ENCODE peak calls at places on chromosomes 4 and X, in eight cellular contexts. X, T, N, V, S, F, U and Y are unnamed samples. For H3K4me1, the result is how much of the 10 kb centered on the place peaks cover.

GRCh38 chr4:66433706-66434105 is 763.4 kb upstream of the EPHA5 start:
- DNase-seq in X (no peak), T (no peak), N (no peak), V (no peak), S (no peak), F (no peak), U (no peak), Y (no peak)

GRCh38 chr4:146153964-146154536 is 21.5 kb upstream of the LSM6 start:
- DNase-seq in X (no peak), T (no peak), N (no peak), V (no peak), S (no peak), F (no peak), U (no peak), Y (no peak)

GRCh38 chrX:18428006-18428405 is 2.6 kb downstream of the CDKL5 start:
- DNase-seq in X (no peak), T (peak), N (no peak), V (no peak), S (no peak), F (no peak), U (no peak), Y (no peak)

GRCh38 chr4:169243808-169244207 is 26.9 kb downstream of the SH3RF1 start:
- DNase-seq in X (no peak), T (peak), N (no peak), V (no peak), S (no peak), F (no peak), U (no peak), Y (no peak)

GRCh38 chr4:180164799-180165198 is 2078.4 kb upstream of the TENM3 start:
- DNase-seq in X (no peak), T (peak), N (no peak), V (no peak), S (no peak), F (no peak), U (no peak), Y (no peak)

GRCh38 chrX:67544281-67544680 is 460 bp downstream of the AR start:
- DNase-seq in X (peak), T (no peak), N (no peak), V (peak), S (no peak), F (no peak), U (no peak), Y (no peak)

GRCh38 chr4:128338634-128339355 is 51.2 kb upstream of the PGRMC2 start:
- DNase-seq in X (no peak), T (no peak), N (no peak), V (no peak), S (no peak), F (no peak), U (no peak), Y (no peak)

GRCh38 chrX:120456973-120457372 is 12.1 kb downstream of the LAMP2 start:
- DNase-seq in X (no peak), T (no peak), N (no peak), V (no peak), S (no peak), F (no peak), U (no peak), Y (no peak)

GRCh38 chrX:24542756-24543155 is 77.7 kb downstream of the PDK3 start:
- DNase-seq in X (no peak), T (no peak), N (no peak), V (no peak), S (no peak), F (no peak), U (no peak), Y (no peak)

GRCh38 chrX:131895002-131895401 is 128.1 kb upstream of the STK26 start:
- DNase-seq in X (no peak), T (no peak), N (no peak), V (no peak), S (no peak), F (no peak), U (no peak), Y (no peak)

GRCh38 chr4:3527101-3527913 is 4.9 kb downstream of the LRPAP1 start:
- DNase-seq in X (no peak), T (no peak), N (no peak), V (peak), S (no peak), F (no peak), U (peak), Y (no peak)
- TF ChIP-seq EP300 in X (no peak), T (no peak), N (no peak), V (no peak), S (no peak), F (no peak), U (no peak), Y (no peak)

DNA sequence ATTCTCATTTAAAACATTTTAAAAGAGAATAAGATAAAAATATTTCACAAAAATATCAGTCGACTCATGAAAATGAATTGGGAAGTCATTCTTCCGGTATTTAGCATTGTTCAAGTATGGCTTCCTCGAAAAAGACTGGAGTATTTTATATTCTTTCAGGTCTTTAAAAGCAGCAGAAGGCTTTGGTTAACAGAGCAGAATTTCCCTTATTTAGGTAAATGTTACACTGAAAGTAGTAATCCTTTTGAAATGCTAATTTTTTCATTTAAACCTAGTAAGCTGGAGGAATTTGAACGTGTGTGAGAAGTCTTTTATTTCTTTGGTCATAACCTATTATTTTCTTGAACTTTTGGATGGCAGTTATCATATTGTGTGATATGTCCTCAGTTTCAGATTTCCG is 11.2 kb downstream of the TENM3 start:
- DNase-seq in X (no peak), T (no peak), N (no peak), V (no peak), S (no peak), F (no peak), U (no peak), Y (no peak)
- H3K4me1 ChIP-seq in X (under half), T (under half), N (under half), V (under half), S (under half), F (under half), U (under half), Y (under half)

GRCh38 chrX:50704360-50704759 is 109.6 kb downstream of the SHROOM4 start:
- DNase-seq in X (no peak), T (no peak), N (no peak), V (no peak), S (no peak), F (no peak), U (no peak), Y (no peak)
- TF ChIP-seq EP300 in X (no peak), T (no peak), N (no peak), V (no peak), S (no peak), F (no peak), U (no peak), Y (no peak)

DNA sequence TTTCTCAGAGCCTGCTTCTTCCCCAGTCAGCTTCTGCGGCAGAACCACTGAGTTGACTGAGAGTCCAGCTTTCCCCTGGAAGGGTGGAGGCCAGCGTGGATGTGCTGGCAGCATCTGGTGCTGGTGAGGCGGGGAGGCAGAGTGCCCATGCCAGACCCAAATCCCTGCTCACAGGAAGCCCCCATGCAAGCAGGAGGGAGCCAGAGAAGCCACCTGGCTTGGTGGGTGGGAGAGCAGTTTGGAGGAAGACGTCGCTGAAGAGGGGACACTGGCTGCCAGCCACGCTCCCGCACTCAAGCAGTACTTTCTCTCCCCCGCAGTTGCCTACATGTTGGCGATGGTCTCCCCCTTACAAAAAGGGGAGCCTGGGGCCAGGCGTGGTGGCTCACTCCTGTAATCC is 6.0 kb downstream of the PDZD4 start:
- DNase-seq in X (peak), T (no peak), N (no peak), V (peak), S (no peak), F (no peak), U (no peak), Y (no peak)
- H3K4me1 ChIP-seq in X (under half), T (under half), N (under half), V (under half), S (under half), F (under half), U (under half), Y (under half)

DNA sequence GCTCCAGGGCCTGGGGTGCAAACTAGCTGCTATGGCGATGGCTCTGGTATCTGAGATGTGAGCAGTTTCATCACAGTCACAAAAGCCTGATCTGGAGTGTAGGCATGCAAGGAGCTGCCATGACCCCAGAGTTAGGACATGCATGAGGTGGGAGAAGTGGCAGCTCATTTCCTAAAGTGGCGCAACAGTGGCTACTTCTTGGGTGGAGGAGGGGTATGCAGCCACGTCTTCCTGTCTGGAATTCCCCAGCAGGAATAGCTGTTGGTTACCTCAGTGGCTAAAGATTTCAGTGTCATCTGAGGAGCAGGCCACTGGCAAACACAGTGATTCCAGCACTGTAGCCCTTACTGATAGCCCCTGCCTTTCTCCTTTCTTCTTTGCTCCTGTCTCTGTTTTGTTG is 1382.5 kb downstream of the C4orf33 start:
- DNase-seq in X (no peak), T (no peak), N (no peak), V (no peak), S (no peak), F (no peak), U (no peak), Y (no peak)
- TF ChIP-seq EP300 in X (no peak), T (no peak), N (no peak), V (no peak), S (no peak), F (no peak), U (no peak), Y (no peak)

GRCh38 chr4:158811704-158812103 is 42.9 kb downstream of the FNIP2 start:
- DNase-seq in X (no peak), T (no peak), N (no peak), V (no peak), S (no peak), F (peak), U (no peak), Y (peak)
- H3K4me1 ChIP-seq in X (under half), T (half or more), N (half or more), V (under half), S (under half), F (half or more), U (half or more), Y (under half)

GRCh38 chr4:112099701-112100289 is 45.5 kb upstream of the FAM241A start:
- DNase-seq in X (peak), T (peak), N (no peak), V (no peak), S (peak), F (no peak), U (no peak), Y (no peak)
- TF ChIP-seq EP300 in X (no peak), T (no peak), N (no peak), V (no peak), S (no peak), F (no peak), U (no peak), Y (no peak)

DNA sequence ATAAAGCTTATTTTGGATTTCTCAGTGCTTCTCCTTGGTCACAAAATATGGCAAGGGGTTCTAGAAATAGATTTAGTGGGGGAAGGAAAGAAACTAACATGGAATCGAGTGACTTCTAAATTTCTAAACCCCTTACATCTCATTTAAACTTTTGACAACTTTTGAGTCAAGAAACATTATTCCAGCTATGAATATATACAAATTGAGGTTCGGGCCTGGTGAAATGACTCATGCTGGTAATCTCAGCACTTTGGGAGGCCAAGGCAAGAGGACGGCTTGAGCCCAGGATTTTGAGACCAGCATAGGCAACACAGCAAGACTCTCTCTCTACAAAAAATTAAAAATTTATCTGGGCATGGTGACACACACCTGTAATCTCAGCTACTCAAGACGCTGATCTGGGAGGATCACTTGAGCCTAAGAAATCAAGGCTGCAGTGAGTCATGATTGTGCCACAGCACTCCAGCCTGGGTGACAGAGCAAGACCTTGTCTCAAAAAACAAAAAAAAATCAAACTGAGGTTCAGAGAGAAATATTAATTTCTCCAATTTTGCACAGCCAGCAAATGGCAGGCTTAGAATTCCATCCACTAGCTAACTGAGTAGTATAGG is 99.8 kb downstream of the ANXA3 start:
- DNase-seq in X (no peak), T (no peak), N (no peak), V (no peak), S (no peak), F (no peak), U (no peak), Y (no peak)
- H3K4me1 ChIP-seq in X (under half), T (under half), N (under half), V (under half), S (under half), F (under half), U (half or more), Y (under half)

GRCh38 chr4:110132822-110133719 is 65.3 kb downstream of the ELOVL6 start:
- DNase-seq in X (no peak), T (peak), N (no peak), V (no peak), S (no peak), F (peak), U (no peak), Y (no peak)
- TF ChIP-seq EP300 in X (no peak), T (no peak), N (no peak), V (no peak), S (no peak), F (no peak), U (no peak), Y (no peak)